ENCODE peak calls at places on chromosomes 16 and 17, in five cellular contexts. L is H1, B is K562, G is WTC11, N is HepG2. Z is an unnamed sample.

GRCh38 chr16:81901483-81901882 is 109.8 kb downstream of the SDR42E1 start:
- DNase-seq in G (no peak), N (no peak), B (no peak), L (no peak), Z (no peak)

GRCh38 chr17:32783602-32784001 is 93.3 kb downstream of the MYO1D start:
- DNase-seq in G (no peak), N (peak), B (peak), L (no peak), Z (peak)

GRCh38 chr17:42287305-42288077 is 807 bp upstream of the STAT5A start:
- DNase-seq in G (no peak), N (no peak), B (peak), L (no peak), Z (no peak)

GRCh38 chr16:26983426-26983825 is 83.3 kb upstream of the C16orf82 start:
- DNase-seq in G (no peak), B (no peak), N (no peak), L (no peak), Z (no peak)

GRCh38 chr17:4739122-4740024 is at the start of the genes CXCL16 and ZMYND15:
- DNase-seq in L (no peak), N (no peak), G (peak), B (peak), Z (peak)

GRCh38 chr16:15604460-15605390 is 38.2 kb downstream of the MARF1 start:
- DNase-seq in L (no peak), N (no peak), G (no peak), B (no peak), Z (no peak)

GRCh38 chr16:66591018-66591417 is 11.8 kb downstream of the CMTM2 start:
- DNase-seq in N (no peak), L (no peak), B (no peak), G (no peak), Z (no peak)

GRCh38 chr16:72072514-72073342 is 9.7 kb downstream of the HPR start:
- DNase-seq in B (peak), N (peak), L (no peak), G (no peak), Z (no peak)

GRCh38 chr17:27076814-27077213 is 217.1 kb upstream of the WSB1 start:
- DNase-seq in L (no peak), N (no peak), B (no peak), G (no peak), Z (no peak)

GRCh38 chr16:12904041-12904671 is 2.8 kb downstream of the SHISA9 start:
- DNase-seq in N (no peak), L (no peak), G (peak), B (no peak), Z (no peak)

GRCh38 chr17:11006530-11006929 is 168.6 kb upstream of the PIRT start:
- DNase-seq in N (no peak), G (no peak), B (no peak), L (no peak), Z (no peak)

GRCh38 chr17:57678393-57678792 is 66.7 kb downstream of the CCDC182 start:
- DNase-seq in L (no peak), N (no peak), G (no peak), B (no peak), Z (no peak)

GRCh38 chr17:2594657-2595085 is 1.2 kb downstream of the PAFAH1B1 start:
- DNase-seq in L (no peak), N (no peak), G (no peak), B (no peak), Z (peak)

GRCh38 chr16:78240459-78241222 is 141.2 kb downstream of the WWOX start:
- DNase-seq in B (no peak), G (no peak), N (peak), L (no peak), Z (peak)

GRCh38 chr17:34151081-34151480 is 104.0 kb upstream of the CCL2 start:
- DNase-seq in N (no peak), G (no peak), L (no peak), B (no peak), Z (no peak)

GRCh38 chr17:2412561-2413021 is 11.7 kb upstream of the MNT start:
- DNase-seq in N (no peak), B (no peak), L (no peak), G (peak), Z (no peak)

DNA sequence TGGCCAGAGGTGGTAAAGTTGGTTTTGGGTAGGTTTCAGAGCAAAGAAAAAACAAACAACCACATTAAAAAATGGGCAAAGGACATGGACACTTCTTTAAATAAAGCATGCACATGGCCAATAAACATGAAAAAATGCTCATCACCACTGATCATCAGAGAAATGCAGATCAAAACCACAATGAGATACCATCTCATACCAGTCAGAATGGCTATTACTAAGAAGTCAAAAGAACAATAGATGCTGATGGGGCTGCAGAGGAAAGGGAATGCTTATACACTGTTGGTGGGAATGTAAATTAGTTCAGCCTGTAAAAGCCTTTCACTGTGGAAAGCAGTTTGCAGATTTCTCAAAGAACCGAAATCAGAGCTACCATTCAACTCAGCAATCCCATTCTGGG is 598.4 kb upstream of the SOX9 start:
- DNase-seq in B (no peak), L (no peak), N (no peak), G (no peak), Z (no peak)
- TF ChIP-seq JUN in B (no peak), L (no peak), N (no peak), G (no peak), Z (no peak)

DNA sequence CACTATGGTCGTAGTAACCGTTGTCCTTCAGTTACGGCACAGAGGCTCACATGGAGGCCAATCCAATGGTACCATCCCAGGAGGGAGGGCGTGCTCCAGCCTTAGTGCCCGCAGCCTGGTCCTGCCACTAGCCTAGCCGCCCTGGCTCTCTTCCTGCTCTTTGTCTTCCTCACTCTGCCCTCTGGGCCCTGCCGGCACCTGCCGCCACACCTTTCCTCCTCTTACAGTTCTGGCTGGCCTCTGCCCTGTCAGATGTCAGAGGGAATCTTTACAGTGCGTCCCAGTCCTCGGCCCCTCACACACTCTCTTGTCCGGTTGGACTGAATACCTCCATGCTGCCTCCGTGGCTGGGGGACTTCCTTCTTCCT is 23.4 kb downstream of the GINS2 start:
- DNase-seq in G (no peak), B (no peak), L (no peak), N (no peak), Z (no peak)
- TF ChIP-seq USF2 in G (no peak), B (no peak), L (no peak), N (no peak), Z (no peak)

DNA sequence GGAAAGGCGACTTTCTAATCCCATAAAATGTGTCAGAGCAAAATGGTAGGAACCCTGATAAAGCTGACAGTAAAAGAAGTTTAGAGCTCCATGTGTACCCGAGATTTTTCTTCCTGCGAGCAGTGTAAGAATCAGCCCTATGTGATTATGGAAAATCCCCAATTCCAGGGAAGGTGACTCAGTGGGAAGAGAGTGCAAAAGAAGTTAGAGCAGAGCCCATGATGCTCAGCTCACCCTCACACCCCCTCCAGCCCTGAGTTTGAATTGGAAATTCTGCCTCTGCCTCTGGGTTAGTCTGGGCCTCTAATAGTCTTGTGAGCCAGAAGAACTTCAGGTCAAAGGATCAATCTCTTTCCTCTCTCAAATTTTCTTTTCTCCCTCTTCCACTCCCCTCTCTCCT is 12.5 kb downstream of the C17orf78 start:
- DNase-seq in B (no peak), L (no peak), G (no peak), N (no peak), Z (no peak)
- TF ChIP-seq JUN in B (no peak), L (no peak), G (no peak), N (no peak), Z (no peak)

GRCh38 chr17:45313927-45314760 is 2.7 kb downstream of the MAP3K14 start:
- DNase-seq in N (no peak), G (no peak), L (no peak), B (no peak), Z (no peak)
- TF ChIP-seq USF2 in N (no peak), G (no peak), L (no peak), B (no peak), Z (no peak)

GRCh38 chr17:80082403-80083135 is 18.8 kb upstream of the GAA start:
- DNase-seq in N (peak), L (peak), B (peak), G (peak), Z (peak)
- TF ChIP-seq JUN in N (no peak), L (no peak), B (no peak), G (no peak), Z (no peak)

GRCh38 chr17:82170412-82170961 is 42.2 kb downstream of the CCDC57 start:
- DNase-seq in G (no peak), N (no peak), B (peak), L (no peak), Z (no peak)
- TF ChIP-seq USF2 in G (no peak), N (no peak), B (peak), L (no peak), Z (no peak)

GRCh38 chr16:17497648-17498047 is 26.9 kb upstream of the XYLT1 start:
- DNase-seq in B (no peak), L (no peak), N (no peak), G (no peak), Z (no peak)

GRCh38 chr16:17504050-17504449 is 33.3 kb upstream of the XYLT1 start:
- DNase-seq in G (no peak), N (no peak), L (no peak), B (no peak), Z (no peak)

GRCh38 chr16:17501321-17501720 is 30.6 kb upstream of the XYLT1 start:
- DNase-seq in L (no peak), B (no peak), N (no peak), G (no peak), Z (no peak)

GRCh38 chr16:17503331-17503730 is 32.6 kb upstream of the XYLT1 start:
- DNase-seq in L (no peak), N (no peak), G (no peak), B (no peak), Z (no peak)

GRCh38 chr16:17499223-17499902 is 28.6 kb upstream of the XYLT1 start:
- DNase-seq in B (no peak), G (no peak), N (no peak), L (no peak), Z (no peak)
- TF ChIP-seq JUN in B (no peak), G (no peak), N (no peak), L (no peak), Z (no peak)

GRCh38 chr17:49229805-49230600 is 584 bp downstream of the PHOSPHO1 start:
- DNase-seq in N (no peak), B (no peak), G (no peak), L (no peak), Z (no peak)

GRCh38 chr17:49225554-49226236 is 4.9 kb downstream of the PHOSPHO1 start:
- DNase-seq in L (no peak), G (no peak), B (no peak), N (no peak), Z (no peak)

GRCh38 chr17:49229076-49229804 is 1.3 kb downstream of the PHOSPHO1 start:
- DNase-seq in B (no peak), G (no peak), L (no peak), N (no peak), Z (no peak)

GRCh38 chr17:49226771-49227435 is 3.7 kb downstream of the PHOSPHO1 start:
- DNase-seq in L (no peak), G (no peak), B (no peak), N (no peak), Z (no peak)

GRCh38 chr17:49227436-49228261 is 2.9 kb downstream of the PHOSPHO1 start:
- DNase-seq in N (peak), L (no peak), B (peak), G (peak), Z (peak)
- TF ChIP-seq USF2 in N (no peak), L (no peak), B (no peak), G (no peak), Z (no peak)

DNA sequence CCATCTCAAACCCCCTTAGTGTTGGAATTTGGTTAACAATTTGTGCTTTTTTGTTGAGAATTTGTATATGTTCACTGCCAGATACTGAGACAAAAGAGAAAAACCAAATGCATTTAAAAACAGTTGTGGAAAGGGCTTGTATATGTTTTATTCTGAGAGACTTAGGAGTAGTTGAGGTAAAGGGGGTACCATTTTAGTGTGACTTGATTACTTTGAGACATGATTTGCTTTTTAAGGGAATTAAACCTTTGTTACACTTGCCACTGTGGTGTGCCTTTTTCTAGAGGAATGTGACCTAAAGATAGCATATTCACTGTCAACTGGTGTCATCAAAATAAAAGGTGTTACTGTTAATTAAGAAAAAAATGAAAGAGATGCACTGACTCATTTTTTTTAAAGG is 4.5 kb downstream of the IGF2BP1 start:
- DNase-seq in B (no peak), G (no peak), L (no peak), N (no peak), Z (no peak)
- TF ChIP-seq JUN in B (no peak), G (no peak), L (no peak), N (no peak), Z (no peak)

DNA sequence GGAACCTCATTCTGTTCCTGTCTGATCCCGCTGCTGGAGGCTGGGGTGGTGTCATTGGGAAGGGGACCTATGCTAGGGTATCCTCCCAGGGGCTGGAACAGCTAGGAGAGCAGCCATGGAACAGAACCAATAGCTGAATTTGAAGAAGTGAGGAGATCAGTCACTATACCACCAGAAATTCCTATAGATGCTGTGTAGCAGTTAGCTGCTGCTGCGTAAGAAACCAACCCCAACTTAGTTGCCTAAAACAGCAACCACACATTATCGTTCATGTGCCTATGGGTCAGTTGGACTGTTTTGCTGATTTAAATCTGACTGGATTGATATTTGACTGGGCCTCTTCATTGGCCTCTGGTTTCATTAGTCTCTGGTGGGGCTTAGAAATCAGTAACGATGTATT is 20.4 kb upstream of the SYT17 start:
- DNase-seq in B (no peak), N (no peak), L (no peak), G (no peak), Z (no peak)
- TF ChIP-seq USF2 in B (no peak), N (no peak), L (no peak), G (no peak), Z (no peak)